ENCODE peak calls at places on chromosome 2, in six cellular contexts. H is activated effector memory CD4-positive, alpha-beta T cell treated with anti-CD3 and anti-CD28 coated beads, Interleukin-2, amount 50 U/mL, for 16 hours; P is HL-60; F is activated naive CD8-positive, alpha-beta T cell treated with anti-CD3 and anti-CD28 coated beads, Interleukin-2, amount 50 U/mL, for 24 hours; E is NCI-H1092 treated with DMSO at 0.1 percent for 48 hours; N is EH. L is an unnamed sample.

GRCh38 chr2:73979021-73979420 is 5.7 kb upstream of the TET3 start:
- DNase-seq in P (no peak), H (peak; percentile 87), E (no peak), F (peak; percentile 59), N (no peak), L (no peak)

GRCh38 chr2:37675006-37675405 is 3.6 kb upstream of the CDC42EP3 start:
- DNase-seq in F (no peak), H (no peak), N (no peak), E (no peak), P (peak; percentile 32), L (no peak)

GRCh38 chr2:187354653-187355052 is 93.4 kb downstream of the CALCRL start:
- DNase-seq in P (no peak), E (no peak), H (no peak), F (no peak), N (no peak), L (no peak)

GRCh38 chr2:14614011-14614410 is 18.5 kb upstream of the LRATD1 start:
- DNase-seq in E (no peak), P (no peak), N (no peak), F (no peak), H (no peak), L (no peak)

GRCh38 chr2:54370405-54371104 is 85.6 kb upstream of the SPTBN1 start:
- DNase-seq in F (no peak), P (no peak), H (no peak), E (no peak), N (peak; percentile 24), L (no peak)

GRCh38 chr2:79552653-79553052 is 39.8 kb downstream of the CTNNA2 start:
- DNase-seq in E (no peak), P (no peak), N (no peak), H (no peak), F (no peak), L (no peak)

GRCh38 chr2:231015462-231015861 is 19.5 kb downstream of the SPATA3 start:
- DNase-seq in N (no peak), P (no peak), H (no peak), E (no peak), F (no peak), L (no peak)

GRCh38 chr2:29046321-29046720 is 28.0 kb downstream of the PCARE start:
- DNase-seq in P (no peak), H (no peak), E (no peak), F (no peak), N (no peak), L (no peak)

GRCh38 chr2:241391892-241392665 is 36.0 kb downstream of the FARP2 start:
- DNase-seq in P (no peak), H (no peak), E (no peak), F (no peak), N (peak; percentile 75), L (peak; percentile 27)

GRCh38 chr2:11388262-11389047 is 44.0 kb upstream of the ROCK2 start:
- DNase-seq in P (no peak), H (no peak), F (no peak), N (no peak), E (no peak), L (no peak)

GRCh38 chr2:2506536-2506935 is 175.5 kb upstream of the MYT1L start:
- DNase-seq in P (no peak), E (no peak), F (no peak), N (no peak), H (no peak), L (no peak)

GRCh38 chr2:69013123-69013836 is at the start of gene ANTXR1:
- DNase-seq in E (peak; percentile 71), F (peak; percentile 17), P (no peak), N (peak; percentile 84), H (peak; percentile 65), L (peak; percentile 36)

GRCh38 chr2:127143851-127144782 is 37.2 kb upstream of the BIN1 start:
- DNase-seq in H (peak; percentile 30), E (no peak), P (no peak), F (no peak), N (peak; percentile 74), L (no peak)

GRCh38 chr2:86302320-86302719 is 35.1 kb downstream of the REEP1 start:
- DNase-seq in F (no peak), N (no peak), H (no peak), P (no peak), E (peak; percentile 4), L (no peak)

GRCh38 chr2:157058161-157058560 is 199.3 kb upstream of the GALNT5 start:
- DNase-seq in F (no peak), E (no peak), N (no peak), H (no peak), P (no peak), L (no peak)

GRCh38 chr2:228136027-228136426 is 45.5 kb downstream of the SPHKAP start:
- DNase-seq in F (no peak), N (no peak), H (no peak), P (no peak), E (no peak), L (no peak)

GRCh38 chr2:102336502-102336945 is 19.1 kb upstream of the IL18R1 start:
- DNase-seq in N (no peak), F (no peak), P (no peak), H (no peak), E (no peak), L (no peak)

GRCh38 chr2:47904903-47905453 is 1.3 kb downstream of the FBXO11 start:
- DNase-seq in P (no peak), E (peak; percentile 29), F (peak; percentile 43), N (peak; percentile 22), H (peak; percentile 82), L (peak; percentile 45)

GRCh38 chr2:85399183-85399455 is 11.0 kb downstream of the CAPG start:
- DNase-seq in E (no peak), F (no peak), N (no peak), H (no peak), P (no peak), L (no peak)

GRCh38 chr2:10675126-10675525 is 14.6 kb downstream of the NOL10 start:
- DNase-seq in N (no peak), H (no peak), P (no peak), E (no peak), F (no peak), L (no peak)

GRCh38 chr2:105072039-105072438 is 34.2 kb downstream of the MRPS9 start:
- DNase-seq in E (no peak), N (no peak), F (no peak), P (no peak), H (no peak), L (no peak)

L was measured in endothelial cell.